ENCODE peak calls at places on chromosomes 5 and 9, in five cellular contexts. U, F, B, L and I are unnamed samples.

GRCh38 chr9:83456226-83456625 is 82.0 kb downstream of the FRMD3 start:
- DNase-seq in U (no peak), F (no peak), B (no peak), L (no peak), I (no peak)

GRCh38 chr9:121275781-121276658 is 8.1 kb downstream of the GSN start:
- DNase-seq in U (no peak), F (no peak), B (no peak), L (no peak), I (no peak)

GRCh38 chr9:2984481-2984880 is 140.6 kb upstream of the PUM3 start:
- DNase-seq in U (no peak), F (no peak), B (no peak), L (no peak), I (no peak)

GRCh38 chr5:141778211-141778610 is 96.2 kb upstream of the ARAP3 start:
- DNase-seq in U (no peak), F (no peak), B (no peak), L (no peak), I (peak; percentile 86)

GRCh38 chr9:132481467-132481866 is 71.5 kb downstream of the CFAP77 start:
- DNase-seq in U (no peak), F (no peak), B (no peak), L (no peak), I (no peak)

GRCh38 chr9:113475031-113475430 is 11.5 kb downstream of the RGS3 start:
- DNase-seq in U (no peak), F (no peak), B (no peak), L (no peak), I (no peak)

GRCh38 chr5:151483176-151483575 is 35.8 kb downstream of the SLC36A1 start:
- DNase-seq in U (no peak), F (no peak), B (no peak), L (no peak), I (peak; percentile 46)

GRCh38 chr5:112143684-112144083 is 275.4 kb downstream of the EPB41L4A start:
- DNase-seq in U (no peak), F (no peak), B (no peak), L (no peak), I (no peak)

GRCh38 chr5:4124201-4124852 is 528.7 kb downstream of the IRX1 start:
- DNase-seq in U (no peak), F (no peak), B (no peak), L (no peak), I (no peak)

GRCh38 chr5:145797336-145797735 is 37.8 kb downstream of the PRELID2 start:
- DNase-seq in U (no peak), F (no peak), B (no peak), L (no peak), I (peak; percentile 59)

GRCh38 chr9:119003882-119004617 is 365.2 kb downstream of the BRINP1 start:
- DNase-seq in U (no peak), F (no peak), B (no peak), L (no peak), I (no peak)

GRCh38 chr5:109740329-109740728 is 50.6 kb downstream of the MAN2A1 start:
- DNase-seq in U (peak; percentile 32), F (no peak), B (no peak), L (no peak), I (peak; percentile 34)

GRCh38 chr5:175516933-175517823 is 38.8 kb downstream of the SFXN1 start:
- DNase-seq in U (no peak), F (no peak), B (no peak), L (no peak), I (no peak)

GRCh38 chr5:147394273-147394672 is 115.6 kb downstream of the DPYSL3 start:
- DNase-seq in U (no peak), F (no peak), B (no peak), L (no peak), I (no peak)

GRCh38 chr9:35470894-35471293 is 19.0 kb upstream of the RUSC2 start:
- DNase-seq in U (no peak), F (no peak), B (no peak), L (no peak), I (peak; percentile 87)

GRCh38 chr9:114895605-114896004 is 34.8 kb downstream of the TNFSF8 start:
- DNase-seq in U (no peak), F (no peak), B (no peak), L (no peak), I (peak; percentile 23)

GRCh38 chr5:142426129-142426641 is 101.4 kb upstream of the SPRY4 start:
- DNase-seq in U (no peak), F (no peak), B (no peak), L (no peak), I (peak; percentile 63)

GRCh38 chr5:52841114-52841513 is 53.4 kb downstream of the ITGA1 start:
- DNase-seq in U (no peak), F (no peak), B (no peak), L (no peak), I (no peak)

GRCh38 chr9:133397895-133398294 is 19.9 kb downstream of the REXO4 start:
- DNase-seq in U (no peak), F (no peak), B (no peak), L (no peak), I (no peak)

GRCh38 chr9:114611516-114612271 is 603 bp downstream of the TMEM268 start:
- DNase-seq in U (no peak), F (no peak), B (peak; percentile 73), L (no peak), I (peak; percentile 58)

GRCh38 chr5:43601454-43602260 is 1.3 kb upstream of the NNT start:
- DNase-seq in U (peak; percentile 30), F (peak; percentile 43), B (peak; percentile 63), L (peak; percentile 32), I (peak; percentile 57)

GRCh38 chr5:93789173-93790070 is 48.0 kb upstream of the POU5F2 start:
- DNase-seq in U (no peak), F (no peak), B (no peak), L (no peak), I (peak; percentile 88)

GRCh38 chr9:114180701-114181582 is 25.6 kb downstream of the COL27A1 start:
- DNase-seq in U (no peak), F (no peak), B (no peak), L (no peak), I (peak; percentile 62)

GRCh38 chr9:76798527-76798926 is 34.3 kb downstream of the PCA3 start:
- DNase-seq in U (no peak), F (no peak), B (no peak), L (no peak), I (no peak)

GRCh38 chr9:130845254-130845653 is 10.2 kb downstream of the ABL1 start:
- DNase-seq in U (no peak), F (no peak), B (no peak), L (no peak), I (no peak)
- H3K4me3 ChIP-seq in U (no peak overlapping the region), F (no peak overlapping the region), B (no peak overlapping the region), L (no peak overlapping the region), I (peak overlapping the region; percentile 12)

GRCh38 chr9:98132806-98133631 is 14.0 kb upstream of the TRIM14 start:
- DNase-seq in U (no peak), F (no peak), B (no peak), L (no peak), I (no peak)
- TF ChIP-seq CTCF in U (no peak), F (no peak), B (no peak), L (no peak), I (no peak)

GRCh38 chr9:109914280-109915027 is 134.5 kb downstream of the PALM2AKAP2 start:
- DNase-seq in U (peak; percentile 71), F (no peak), B (no peak), L (no peak), I (peak; percentile 97)
- TF ChIP-seq MXI1 in U (no peak), F (no peak), B (no peak), L (no peak), I (peak; percentile 86)

GRCh38 chr9:135914921-135915320 is 7.6 kb upstream of the CAMSAP1 start:
- DNase-seq in U (no peak), F (no peak), B (no peak), L (no peak), I (peak; percentile 90)
- H3K4me3 ChIP-seq in U (no peak overlapping the region), F (no peak overlapping the region), B (no peak overlapping the region), L (no peak overlapping the region), I (no peak overlapping the region)